ENCODE peak calls at places on chromosome X, in nine cellular contexts. One of them, this sample, is unnamed.

GRCh38 chrX:46374371-46374770 is 170.8 kb downstream of the ZNF674 start:
- DNase-seq in GM23248: no peak
- DNase-seq in esophagus muscularis mucosa: no peak
- DNase-seq in naive thymus-derived CD8-positive, alpha-beta T cell: no peak
- DNase-seq in mammary epithelial cell: no peak
- DNase-seq in GM23338: no peak
- DNase-seq in neural progenitor cell: no peak
- DNase-seq in stimulated activated CD4-positive, alpha-beta T cell treated with anti-CD3 and anti-CD28 coated beads, Interleukin-4, amount 100 ng/mL, for 24 hours: no peak
- DNase-seq in lower leg skin: no peak
- DNase-seq in this sample: no peak

GRCh38 chrX:68443155-68443868 is 10.0 kb upstream of the OPHN1 start:
- DNase-seq in GM23248: peak; percentile 32
- DNase-seq in esophagus muscularis mucosa: no peak
- DNase-seq in naive thymus-derived CD8-positive, alpha-beta T cell: no peak
- DNase-seq in mammary epithelial cell: peak; percentile 33
- DNase-seq in GM23338: no peak
- DNase-seq in neural progenitor cell: no peak
- DNase-seq in stimulated activated CD4-positive, alpha-beta T cell treated with anti-CD3 and anti-CD28 coated beads, Interleukin-4, amount 100 ng/mL, for 24 hours: peak; percentile 6
- DNase-seq in lower leg skin: no peak
- DNase-seq in this sample: no peak

GRCh38 chrX:51894697-51895336 is 1.4 kb downstream of the MAGED1 start:
- DNase-seq in GM23248: peak; percentile 52
- DNase-seq in esophagus muscularis mucosa: no peak
- DNase-seq in naive thymus-derived CD8-positive, alpha-beta T cell: no peak
- DNase-seq in mammary epithelial cell: no peak
- DNase-seq in GM23338: peak; percentile 26
- DNase-seq in neural progenitor cell: peak; percentile 14
- DNase-seq in stimulated activated CD4-positive, alpha-beta T cell treated with anti-CD3 and anti-CD28 coated beads, Interleukin-4, amount 100 ng/mL, for 24 hours: no peak
- DNase-seq in lower leg skin: no peak
- DNase-seq in this sample: no peak

GRCh38 chrX:10900585-10901289 is 210.4 kb upstream of the HCCS start:
- DNase-seq in GM23248: peak; percentile 51
- DNase-seq in esophagus muscularis mucosa: no peak
- DNase-seq in naive thymus-derived CD8-positive, alpha-beta T cell: no peak
- DNase-seq in mammary epithelial cell: peak; percentile 51
- DNase-seq in GM23338: no peak
- DNase-seq in neural progenitor cell: no peak
- DNase-seq in stimulated activated CD4-positive, alpha-beta T cell treated with anti-CD3 and anti-CD28 coated beads, Interleukin-4, amount 100 ng/mL, for 24 hours: no peak
- DNase-seq in lower leg skin: no peak
- DNase-seq in this sample: no peak

GRCh38 chrX:41670108-41670507 is 18.7 kb upstream of the GPR34 start:
- DNase-seq in GM23248: peak; percentile 19
- DNase-seq in esophagus muscularis mucosa: no peak
- DNase-seq in naive thymus-derived CD8-positive, alpha-beta T cell: no peak
- DNase-seq in mammary epithelial cell: no peak
- DNase-seq in GM23338: no peak
- DNase-seq in neural progenitor cell: no peak
- DNase-seq in stimulated activated CD4-positive, alpha-beta T cell treated with anti-CD3 and anti-CD28 coated beads, Interleukin-4, amount 100 ng/mL, for 24 hours: no peak
- DNase-seq in lower leg skin: no peak
- DNase-seq in this sample: no peak

GRCh38 chrX:74291577-74291963 is 12.4 kb upstream of the ZCCHC13 start:
- DNase-seq in GM23248: no peak
- DNase-seq in esophagus muscularis mucosa: no peak
- DNase-seq in naive thymus-derived CD8-positive, alpha-beta T cell: no peak
- DNase-seq in mammary epithelial cell: no peak
- DNase-seq in GM23338: no peak
- DNase-seq in neural progenitor cell: no peak
- DNase-seq in stimulated activated CD4-positive, alpha-beta T cell treated with anti-CD3 and anti-CD28 coated beads, Interleukin-4, amount 100 ng/mL, for 24 hours: no peak
- DNase-seq in lower leg skin: no peak
- DNase-seq in this sample: no peak

GRCh38 chrX:68784816-68785215 is 44.0 kb upstream of the EFNB1 start:
- DNase-seq in GM23248: no peak
- DNase-seq in esophagus muscularis mucosa: no peak
- DNase-seq in naive thymus-derived CD8-positive, alpha-beta T cell: no peak
- DNase-seq in mammary epithelial cell: no peak
- DNase-seq in GM23338: no peak
- DNase-seq in neural progenitor cell: no peak
- DNase-seq in stimulated activated CD4-positive, alpha-beta T cell treated with anti-CD3 and anti-CD28 coated beads, Interleukin-4, amount 100 ng/mL, for 24 hours: no peak
- DNase-seq in lower leg skin: no peak
- DNase-seq in this sample: no peak

GRCh38 chrX:110108381-110108796 is 105.5 kb downstream of the TMEM164 start:
- DNase-seq in GM23248: no peak
- DNase-seq in esophagus muscularis mucosa: no peak
- DNase-seq in naive thymus-derived CD8-positive, alpha-beta T cell: no peak
- DNase-seq in mammary epithelial cell: no peak
- DNase-seq in GM23338: no peak
- DNase-seq in neural progenitor cell: no peak
- DNase-seq in stimulated activated CD4-positive, alpha-beta T cell treated with anti-CD3 and anti-CD28 coated beads, Interleukin-4, amount 100 ng/mL, for 24 hours: no peak
- DNase-seq in lower leg skin: no peak
- DNase-seq in this sample: no peak

GRCh38 chrX:16671005-16671404 is 21.0 kb downstream of the S100G start:
- DNase-seq in GM23248: peak; percentile 59
- DNase-seq in esophagus muscularis mucosa: no peak
- DNase-seq in naive thymus-derived CD8-positive, alpha-beta T cell: no peak
- DNase-seq in mammary epithelial cell: peak; percentile 25
- DNase-seq in GM23338: peak; percentile 52
- DNase-seq in neural progenitor cell: peak; percentile 57
- DNase-seq in stimulated activated CD4-positive, alpha-beta T cell treated with anti-CD3 and anti-CD28 coated beads, Interleukin-4, amount 100 ng/mL, for 24 hours: peak; percentile 22
- DNase-seq in lower leg skin: no peak
- DNase-seq in this sample: peak; percentile 3

GRCh38 chrX:153494541-153495361 is at the start of gene BGN:
- DNase-seq in GM23248: peak; percentile 71
- DNase-seq in esophagus muscularis mucosa: no peak
- DNase-seq in naive thymus-derived CD8-positive, alpha-beta T cell: no peak
- DNase-seq in mammary epithelial cell: no peak
- DNase-seq in GM23338: peak; percentile 52
- DNase-seq in neural progenitor cell: peak; percentile 69
- DNase-seq in stimulated activated CD4-positive, alpha-beta T cell treated with anti-CD3 and anti-CD28 coated beads, Interleukin-4, amount 100 ng/mL, for 24 hours: no peak
- DNase-seq in lower leg skin: no peak
- DNase-seq in this sample: no peak

GRCh38 chrX:36241397-36241796 is 321.9 kb downstream of the CFAP47 start:
- DNase-seq in GM23248: no peak
- DNase-seq in esophagus muscularis mucosa: no peak
- DNase-seq in naive thymus-derived CD8-positive, alpha-beta T cell: no peak
- DNase-seq in mammary epithelial cell: no peak
- DNase-seq in GM23338: no peak
- DNase-seq in neural progenitor cell: no peak
- DNase-seq in stimulated activated CD4-positive, alpha-beta T cell treated with anti-CD3 and anti-CD28 coated beads, Interleukin-4, amount 100 ng/mL, for 24 hours: no peak
- DNase-seq in lower leg skin: no peak
- DNase-seq in this sample: no peak

GRCh38 chrX:136639506-136640176 is 8.3 kb upstream of the CD40LG start:
- DNase-seq in GM23248: peak; percentile 76
- DNase-seq in esophagus muscularis mucosa: no peak
- DNase-seq in naive thymus-derived CD8-positive, alpha-beta T cell: no peak
- DNase-seq in mammary epithelial cell: peak; percentile 3
- DNase-seq in GM23338: no peak
- DNase-seq in neural progenitor cell: no peak
- DNase-seq in stimulated activated CD4-positive, alpha-beta T cell treated with anti-CD3 and anti-CD28 coated beads, Interleukin-4, amount 100 ng/mL, for 24 hours: no peak
- DNase-seq in lower leg skin: no peak
- DNase-seq in this sample: no peak

GRCh38 chrX:42948723-42949122 is 170.8 kb upstream of the PPP1R2C start:
- DNase-seq in GM23248: no peak
- DNase-seq in esophagus muscularis mucosa: no peak
- DNase-seq in naive thymus-derived CD8-positive, alpha-beta T cell: no peak
- DNase-seq in mammary epithelial cell: no peak
- DNase-seq in GM23338: no peak
- DNase-seq in neural progenitor cell: no peak
- DNase-seq in stimulated activated CD4-positive, alpha-beta T cell treated with anti-CD3 and anti-CD28 coated beads, Interleukin-4, amount 100 ng/mL, for 24 hours: no peak
- DNase-seq in lower leg skin: no peak
- DNase-seq in this sample: no peak

GRCh38 chrX:98203800-98204199 is 1320.1 kb downstream of the RPA4 start:
- DNase-seq in GM23248: no peak
- DNase-seq in esophagus muscularis mucosa: no peak
- DNase-seq in naive thymus-derived CD8-positive, alpha-beta T cell: no peak
- DNase-seq in mammary epithelial cell: peak; percentile 1
- DNase-seq in GM23338: no peak
- DNase-seq in neural progenitor cell: no peak
- DNase-seq in stimulated activated CD4-positive, alpha-beta T cell treated with anti-CD3 and anti-CD28 coated beads, Interleukin-4, amount 100 ng/mL, for 24 hours: no peak
- DNase-seq in lower leg skin: no peak
- DNase-seq in this sample: no peak

GRCh38 chrX:16966745-16967144 is 20.3 kb downstream of the REPS2 start:
- DNase-seq in GM23248: no peak
- DNase-seq in esophagus muscularis mucosa: no peak
- DNase-seq in naive thymus-derived CD8-positive, alpha-beta T cell: no peak
- DNase-seq in mammary epithelial cell: no peak
- DNase-seq in GM23338: no peak
- DNase-seq in neural progenitor cell: no peak
- DNase-seq in stimulated activated CD4-positive, alpha-beta T cell treated with anti-CD3 and anti-CD28 coated beads, Interleukin-4, amount 100 ng/mL, for 24 hours: no peak
- DNase-seq in lower leg skin: no peak
- DNase-seq in this sample: no peak

GRCh38 chrX:53330331-53330730 is 48.9 kb upstream of the IQSEC2 start:
- DNase-seq in GM23248: no peak
- DNase-seq in esophagus muscularis mucosa: no peak
- DNase-seq in naive thymus-derived CD8-positive, alpha-beta T cell: no peak
- DNase-seq in mammary epithelial cell: no peak
- DNase-seq in GM23338: no peak
- DNase-seq in neural progenitor cell: no peak
- DNase-seq in stimulated activated CD4-positive, alpha-beta T cell treated with anti-CD3 and anti-CD28 coated beads, Interleukin-4, amount 100 ng/mL, for 24 hours: no peak
- DNase-seq in lower leg skin: no peak
- DNase-seq in this sample: no peak

GRCh38 chrX:151754042-151754419 is 19.5 kb downstream of the CNGA2 start:
- DNase-seq in GM23248: peak; percentile 88
- DNase-seq in esophagus muscularis mucosa: no peak
- DNase-seq in naive thymus-derived CD8-positive, alpha-beta T cell: no peak
- DNase-seq in mammary epithelial cell: peak; percentile 79
- DNase-seq in GM23338: no peak
- DNase-seq in neural progenitor cell: no peak
- DNase-seq in stimulated activated CD4-positive, alpha-beta T cell treated with anti-CD3 and anti-CD28 coated beads, Interleukin-4, amount 100 ng/mL, for 24 hours: no peak
- DNase-seq in lower leg skin: peak; percentile 15
- DNase-seq in this sample: no peak

GRCh38 chrX:275967-276587 is 5.1 kb upstream of the PLCXD1 start:
- DNase-seq in GM23248: peak; percentile 70
- DNase-seq in esophagus muscularis mucosa: peak; percentile 93
- DNase-seq in naive thymus-derived CD8-positive, alpha-beta T cell: no peak
- DNase-seq in mammary epithelial cell: peak; percentile 39
- DNase-seq in GM23338: peak; percentile 90
- DNase-seq in neural progenitor cell: peak; percentile 87
- DNase-seq in stimulated activated CD4-positive, alpha-beta T cell treated with anti-CD3 and anti-CD28 coated beads, Interleukin-4, amount 100 ng/mL, for 24 hours: peak; percentile 47
- DNase-seq in lower leg skin: peak; percentile 76
- DNase-seq in this sample: peak; percentile 30

GRCh38 chrX:69357293-69357692 is 146.8 kb upstream of the NALF2 start:
- DNase-seq in GM23248: no peak
- DNase-seq in esophagus muscularis mucosa: no peak
- DNase-seq in naive thymus-derived CD8-positive, alpha-beta T cell: no peak
- DNase-seq in mammary epithelial cell: no peak
- DNase-seq in GM23338: no peak
- DNase-seq in neural progenitor cell: no peak
- DNase-seq in stimulated activated CD4-positive, alpha-beta T cell treated with anti-CD3 and anti-CD28 coated beads, Interleukin-4, amount 100 ng/mL, for 24 hours: no peak
- DNase-seq in lower leg skin: no peak
- DNase-seq in this sample: no peak

GRCh38 chrX:68684291-68684918 is 36.9 kb downstream of the STARD8 start:
- DNase-seq in GM23248: no peak
- DNase-seq in esophagus muscularis mucosa: no peak
- DNase-seq in naive thymus-derived CD8-positive, alpha-beta T cell: no peak
- DNase-seq in mammary epithelial cell: no peak
- DNase-seq in GM23338: no peak
- DNase-seq in neural progenitor cell: no peak
- DNase-seq in stimulated activated CD4-positive, alpha-beta T cell treated with anti-CD3 and anti-CD28 coated beads, Interleukin-4, amount 100 ng/mL, for 24 hours: peak; percentile 3
- DNase-seq in lower leg skin: peak; percentile 28
- DNase-seq in this sample: no peak